ENCODE peak calls at places on chromosomes 6 and 20, in eight cellular contexts. O is right cardiac atrium, B is GM23248, N is stomach, J is heart right ventricle, E is breast epithelium, U is PC-3, K is left ventricle myocardium inferior. M is an unnamed sample.

GRCh38 chr6:9405825-9406224 is 970.5 kb upstream of the SLC35B3 start:
- DNase-seq in E (no peak), K (no peak), O (no peak), N (no peak), J (no peak), B (no peak), U (peak; percentile 65), M (no peak)

GRCh38 chr20:36728986-36729385 is 16.9 kb downstream of the NDRG3 start:
- DNase-seq in J (no peak), K (no peak), O (no peak), U (peak; percentile 55), N (no peak), B (peak; percentile 31), E (no peak), M (no peak)

GRCh38 chr20:32779500-32780215 is 17.5 kb downstream of the DNMT3B start:
- DNase-seq in N (no peak), E (no peak), O (no peak), J (no peak), U (no peak), B (no peak), K (no peak), M (no peak)

GRCh38 chr6:33206027-33206863 is 1.8 kb downstream of the HSD17B8 start:
- DNase-seq in E (no peak), K (no peak), U (no peak), N (no peak), O (no peak), B (peak; percentile 55), J (no peak), M (no peak)

GRCh38 chr20:24460712-24461111 is 8.7 kb upstream of the SYNDIG1 start:
- DNase-seq in O (no peak), J (no peak), U (no peak), E (no peak), K (no peak), N (no peak), B (peak; percentile 13), M (no peak)

GRCh38 chr6:43608310-43608763 is 20.7 kb downstream of the GTPBP2 start:
- DNase-seq in E (no peak), O (peak; percentile 81), N (peak; percentile 76), K (peak; percentile 36), B (peak; percentile 82), J (no peak), U (peak; percentile 86), M (peak; percentile 93)

GRCh38 chr6:156796627-156797026 is 19.4 kb downstream of the ARID1B start:
- DNase-seq in O (no peak), U (no peak), N (no peak), K (no peak), B (no peak), J (no peak), E (no peak), M (no peak)

GRCh38 chr6:105804436-105804835 is 281.7 kb upstream of the PRDM1 start:
- DNase-seq in J (no peak), B (peak; percentile 85), U (peak; percentile 78), N (no peak), K (no peak), O (no peak), E (no peak), M (peak; percentile 69)

GRCh38 chr20:57652865-57653545 is 32.8 kb upstream of the ZBP1 start:
- DNase-seq in K (no peak), N (peak; percentile 22), U (no peak), E (peak; percentile 38), O (no peak), B (no peak), J (no peak), M (no peak)

GRCh38 chr6:17012421-17013225 is 89.2 kb upstream of the STMND1 start:
- DNase-seq in E (no peak), J (no peak), O (peak; percentile 55), K (no peak), U (peak; percentile 15), B (no peak), N (no peak), M (peak; percentile 78)

GRCh38 chr6:17159240-17159639 is 57.4 kb downstream of the STMND1 start:
- DNase-seq in J (no peak), E (no peak), U (no peak), O (no peak), K (no peak), N (peak; percentile 54), B (no peak), M (peak; percentile 28)

GRCh38 chr6:111810321-111811235 is 62.7 kb downstream of the FYN start:
- DNase-seq in U (no peak), B (no peak), N (no peak), J (no peak), K (no peak), E (no peak), O (no peak), M (no peak)

GRCh38 chr20:21714297-21715192 is 9.1 kb downstream of the PAX1 start:
- DNase-seq in N (no peak), K (no peak), J (no peak), B (no peak), U (no peak), E (no peak), O (no peak), M (no peak)

GRCh38 chr20:3753098-3753497 is 14.5 kb downstream of the ADISSP start:
- DNase-seq in J (no peak), K (no peak), E (no peak), N (peak; percentile 70), O (peak; percentile 82), B (peak; percentile 79), U (peak; percentile 68), M (peak; percentile 75)

GRCh38 chr6:108526739-108527174 is 34.0 kb upstream of the FOXO3 start:
- DNase-seq in K (no peak), U (peak; percentile 58), E (no peak), B (peak; percentile 64), O (no peak), J (no peak), N (no peak), M (peak; percentile 77)

GRCh38 chr20:4836473-4836872 is 114.8 kb downstream of the PRND start:
- DNase-seq in O (no peak), K (no peak), E (no peak), B (no peak), J (no peak), N (no peak), U (no peak), M (no peak)

GRCh38 chr6:13275435-13275989 is 52.8 kb downstream of the TBC1D7 start:
- DNase-seq in E (no peak), J (no peak), K (no peak), O (no peak), N (no peak), B (no peak), U (no peak), M (no peak)

DNA sequence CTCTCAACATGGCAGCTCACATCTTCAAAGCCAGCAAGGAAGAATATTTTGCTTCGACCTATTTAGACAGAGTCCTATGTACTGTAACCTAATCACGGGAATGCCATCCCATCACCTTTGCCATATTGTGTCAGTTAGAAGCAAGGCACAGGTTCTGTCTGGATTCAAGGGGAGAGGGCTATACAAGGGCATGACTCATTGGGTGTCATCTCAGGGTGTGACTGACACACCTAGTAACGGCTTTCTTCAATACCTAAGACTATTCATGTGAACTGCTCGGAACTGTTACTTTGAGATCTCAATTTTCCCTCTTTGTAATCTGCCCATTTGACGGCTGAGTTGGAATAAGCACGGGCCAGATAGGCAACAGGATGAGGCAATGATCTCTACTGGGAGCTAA is 135.6 kb upstream of the HDGFL1 start:
- DNase-seq in E (no peak), K (no peak), N (no peak), J (no peak), B (no peak), U (peak; percentile 22), O (no peak), M (no peak)
- H3K9me3 ChIP-seq in E (no peaks in the 10 kb centered on the region), K (no peaks in the 10 kb centered on the region), N (no peaks in the 10 kb centered on the region), J (no peaks in the 10 kb centered on the region), B (no peaks in the 10 kb centered on the region), U (no peaks in the 10 kb centered on the region), O (no peaks in the 10 kb centered on the region), M (no peaks in the 10 kb centered on the region)

DNA sequence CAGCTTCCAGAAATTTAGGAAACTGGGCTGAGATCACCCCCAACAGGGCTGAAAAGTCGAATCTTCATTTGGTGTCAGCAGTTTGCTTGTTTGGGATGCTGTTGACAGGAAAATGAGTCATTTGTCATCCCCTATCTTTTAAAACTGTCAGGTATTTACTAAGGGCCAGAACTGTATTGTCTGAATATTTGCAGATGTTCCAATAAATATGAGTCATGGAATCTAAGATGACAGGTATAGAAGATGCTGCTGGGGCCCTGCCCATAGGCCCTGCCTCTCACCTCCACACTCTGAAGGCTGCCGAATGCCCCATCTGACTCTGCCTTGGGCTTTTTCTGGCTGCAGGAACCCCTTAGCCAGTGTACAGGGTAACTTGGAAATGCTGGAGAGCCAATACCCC is 3.9 kb downstream of the ETV7 start:
- DNase-seq in J (no peak), N (no peak), U (peak; percentile 83), B (no peak), O (no peak), K (no peak), E (no peak), M (no peak)
- H3K4me3 ChIP-seq in J (no peak overlapping the region), N (no peak overlapping the region), U (no peak overlapping the region), B (no peak overlapping the region), O (no peak overlapping the region), K (no peak overlapping the region), E (no peak overlapping the region), M (no peak overlapping the region)

DNA sequence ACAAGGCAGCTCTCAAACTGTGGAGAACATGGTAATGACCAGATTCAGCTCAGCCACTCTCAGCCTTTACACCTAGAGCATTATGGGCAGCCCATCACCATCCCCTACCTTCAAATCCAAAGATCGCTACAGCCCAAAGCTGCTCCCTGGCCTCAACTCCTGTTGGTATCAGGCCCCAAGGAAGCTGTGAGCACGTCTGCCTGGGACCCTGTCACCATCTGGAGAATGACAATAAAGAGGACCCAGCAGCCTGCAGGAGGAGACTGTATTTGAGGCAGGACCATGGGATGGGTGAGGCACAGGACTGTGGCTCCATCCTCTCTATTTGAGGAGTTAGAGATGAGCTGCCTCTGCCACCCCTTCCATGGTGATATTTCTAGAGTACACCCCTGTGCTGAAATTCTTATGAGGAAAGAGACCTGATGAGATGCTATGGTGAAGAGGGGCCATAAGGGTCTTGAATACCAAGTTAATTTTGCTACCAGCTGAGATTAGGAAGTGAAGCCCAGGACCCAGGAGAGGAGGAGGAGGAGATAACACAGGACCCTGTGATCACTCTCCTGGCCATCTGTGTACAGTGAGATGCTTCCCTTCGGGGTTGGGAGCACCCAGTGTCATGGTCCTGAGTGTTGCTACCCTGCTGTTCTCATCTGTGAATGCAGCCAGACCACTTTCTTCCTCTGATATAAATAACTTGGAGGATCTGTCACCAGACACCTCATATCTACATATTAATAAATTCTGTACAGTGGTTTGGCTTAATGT is 19.6 kb upstream of the MICB start:
- DNase-seq in O (no peak), J (no peak), B (no peak), U (no peak), K (no peak), E (no peak), N (no peak), M (no peak)
- H3K27me3 ChIP-seq in O (no peaks in the 10 kb centered on the region), J (no peaks in the 10 kb centered on the region), B (no peaks in the 10 kb centered on the region), U (no peaks in the 10 kb centered on the region), K (no peaks in the 10 kb centered on the region), E (no peaks in the 10 kb centered on the region), N (no peaks in the 10 kb centered on the region), M (peaks cover 15% of the 10 kb centered on the region)

GRCh38 chr20:18326990-18327389 is 38.7 kb downstream of the ZNF133 start:
- DNase-seq in U (no peak), E (no peak), O (no peak), J (no peak), B (no peak), N (no peak), K (no peak), M (no peak)

DNA sequence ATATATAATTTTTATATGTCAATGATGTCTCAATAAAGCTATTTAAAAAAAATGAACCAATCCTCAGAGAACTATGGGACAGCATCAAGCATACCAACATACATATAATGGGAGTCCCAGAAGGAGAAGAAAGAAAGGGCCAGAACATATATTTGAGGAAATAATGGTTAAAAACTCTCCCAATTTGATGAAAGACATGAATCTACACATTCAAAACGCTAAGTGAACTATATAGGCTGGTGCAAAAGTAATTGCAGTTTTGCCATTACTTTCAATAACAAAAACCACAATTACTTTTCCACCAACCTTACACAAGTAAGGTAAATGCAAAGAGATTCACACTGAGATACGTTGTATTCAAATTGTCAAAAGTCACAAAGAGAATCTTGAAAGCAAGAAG is 43.4 kb downstream of the ZNF133 start:
- DNase-seq in K (no peak), B (no peak), J (no peak), U (no peak), N (no peak), E (no peak), O (no peak), M (no peak)
- H3K9me3 ChIP-seq in K (peaks cover 74% of the 10 kb centered on the region), B (peaks cover 5% of the 10 kb centered on the region), J (peaks cover 67% of the 10 kb centered on the region), U (peaks cover 14% of the 10 kb centered on the region), N (peaks cover 30% of the 10 kb centered on the region), E (peaks cover 21% of the 10 kb centered on the region), O (no peaks in the 10 kb centered on the region), M (peaks cover 41% of the 10 kb centered on the region)

M was measured in adipocyte.